ENCODE peak calls at places on chromosomes 7 and 10, in eight cellular contexts. G, D, L, N, Z, F, B and Q are unnamed samples.
A peak's percentile ranks its signal among the peaks of the same experiment; 100 is the strongest.

GRCh38 chr10:70355234-70356021 is 27.0 kb downstream of the LRRC20 start:
- DNase-seq in L (no peak), D (no peak), B (no peak), N (no peak), Z (no peak), G (no peak), F (no peak), Q (no peak)

GRCh38 chr7:151565541-151565940 is 45.8 kb upstream of the RHEB start:
- DNase-seq in F (no peak), N (no peak), G (no peak), Z (peak; percentile 45), L (no peak), B (no peak), D (no peak), Q (no peak)

GRCh38 chr10:78277267-78277666 is 243.6 kb downstream of the RPS24 start:
- DNase-seq in D (no peak), G (no peak), N (no peak), L (no peak), Z (no peak), B (no peak), F (no peak), Q (no peak)

GRCh38 chr10:33509231-33509871 is 174.9 kb upstream of the NRP1 start:
- DNase-seq in F (no peak), G (no peak), B (no peak), D (peak; percentile 19), Z (peak; percentile 79), N (peak; percentile 93), L (no peak), Q (peak; percentile 78)

GRCh38 chr10:13672505-13672904 is 85.7 kb downstream of the PRPF18 start:
- DNase-seq in B (no peak), L (no peak), D (no peak), N (no peak), G (no peak), Z (no peak), F (no peak), Q (no peak)

GRCh38 chr7:158649279-158649678 is 55.3 kb downstream of the NCAPG2 start:
- DNase-seq in F (no peak), L (no peak), G (no peak), N (peak; percentile 82), Z (peak; percentile 94), D (no peak), B (no peak), Q (peak; percentile 32)

GRCh38 chr10:104209575-104210198 is 22.5 kb downstream of the CFAP43 start:
- DNase-seq in B (peak; percentile 30), D (no peak), G (no peak), N (peak; percentile 33), F (peak; percentile 47), L (peak; percentile 53), Z (peak; percentile 27), Q (peak; percentile 21)

GRCh38 chr7:30348083-30348560 is 63.7 kb downstream of the ZNRF2 start:
- DNase-seq in G (no peak), Z (peak; percentile 89), F (peak; percentile 74), N (peak; percentile 71), D (peak; percentile 32), B (peak; percentile 77), L (peak; percentile 59), Q (peak; percentile 51)

GRCh38 chr10:117461766-117462423 is 80.7 kb upstream of the EMX2 start:
- DNase-seq in L (no peak), N (no peak), D (no peak), G (no peak), B (no peak), Z (peak; percentile 96), F (no peak), Q (no peak)

GRCh38 chr7:147296986-147297385 is 1180.4 kb downstream of the CNTNAP2 start:
- DNase-seq in D (no peak), B (no peak), G (no peak), L (no peak), F (no peak), Z (peak; percentile 69), N (no peak), Q (no peak)

GRCh38 chr7:101094791-101095375 is 9.6 kb downstream of the TRIM56 start:
- DNase-seq in B (no peak), F (no peak), D (peak; percentile 37), L (no peak), G (peak; percentile 72), N (no peak), Z (peak; percentile 68), Q (no peak)

GRCh38 chr7:134602921-134603394 is 43.7 kb upstream of the BPGM start:
- DNase-seq in Z (no peak), G (no peak), F (peak; percentile 3), D (no peak), B (no peak), L (no peak), N (no peak), Q (no peak)

GRCh38 chr7:77467453-77467852 is 51.3 kb upstream of the GSAP start:
- DNase-seq in G (no peak), B (no peak), Z (no peak), D (no peak), F (no peak), L (no peak), N (no peak), Q (no peak)

GRCh38 chr10:127427926-127428325 is 121.2 kb upstream of the NPS start:
- DNase-seq in Z (no peak), D (no peak), F (no peak), B (no peak), L (no peak), G (no peak), N (no peak), Q (no peak)

GRCh38 chr10:116444527-116445142 is 17.0 kb downstream of the PNLIPRP3 start:
- DNase-seq in L (no peak), Z (peak; percentile 18), N (peak; percentile 8), F (no peak), B (no peak), G (peak; percentile 39), D (no peak), Q (peak; percentile 4)

GRCh38 chr10:46787321-46787615 is 124.0 kb upstream of the PTPN20 start:
- DNase-seq in G (no peak), F (no peak), Z (peak; percentile 68), L (peak; percentile 55), N (peak; percentile 35), D (peak; percentile 21), B (peak; percentile 36), Q (no peak)

GRCh38 chr7:85508642-85509429 is 322.0 kb upstream of the SEMA3D start:
- DNase-seq in D (no peak), Z (peak; percentile 96), F (no peak), N (peak; percentile 2), B (no peak), L (no peak), G (no peak), Q (no peak)

GRCh38 chr10:67606572-67606971 is 89.4 kb downstream of the CTNNA3 start:
- DNase-seq in B (no peak), F (no peak), Z (peak; percentile 89), L (no peak), D (no peak), N (peak; percentile 78), G (no peak), Q (no peak)

GRCh38 chr10:121138112-121138860 is 287.1 kb downstream of the WDR11 start:
- DNase-seq in F (no peak), G (no peak), N (no peak), Z (no peak), B (no peak), D (no peak), L (no peak), Q (no peak)

GRCh38 chr7:30796105-30796869 is 25.1 kb downstream of the MINDY4 start:
- DNase-seq in F (no peak), D (no peak), B (no peak), Z (peak; percentile 77), G (no peak), L (no peak), N (peak; percentile 22), Q (no peak)

GRCh38 chr10:24318517-24318916 is 109.6 kb downstream of the KIAA1217 start:
- DNase-seq in N (no peak), G (no peak), Z (no peak), F (no peak), B (no peak), D (no peak), L (no peak), Q (no peak)

GRCh38 chr7:28292826-28293528 is 112.4 kb upstream of the JAZF1 start:
- DNase-seq in F (no peak), D (no peak), N (no peak), L (no peak), G (no peak), B (no peak), Z (no peak), Q (no peak)

GRCh38 chr10:44017483-44018145 is 367.3 kb downstream of the CXCL12 start:
- DNase-seq in D (no peak), L (no peak), G (no peak), N (no peak), F (no peak), B (no peak), Z (no peak), Q (no peak)

GRCh38 chr10:80166581-80167470 is 34.3 kb downstream of the PLAC9 start:
- DNase-seq in N (no peak), Z (no peak), D (no peak), F (no peak), G (no peak), B (no peak), L (no peak), Q (no peak)

GRCh38 chr10:47286116-47286505 is 13.9 kb upstream of the GDF10 start:
- DNase-seq in F (no peak), D (no peak), B (no peak), N (no peak), G (no peak), Z (no peak), L (peak; percentile 44), Q (no peak)

GRCh38 chr7:128357366-128357662 is 4.2 kb downstream of the PRRT4 start:
- DNase-seq in F (no peak), N (no peak), D (no peak), B (no peak), G (no peak), Z (no peak), L (no peak), Q (no peak)

GRCh38 chr10:132541601-132542011 is 4.0 kb downstream of the INPP5A start:
- DNase-seq in N (no peak), D (no peak), L (no peak), F (no peak), Z (no peak), B (no peak), G (no peak), Q (no peak)